ENCODE peak calls at places on chromosomes 2 and 18, in nine cellular contexts. I is astrocyte of the cerebellum; U is glutamatergic neuron; Q is CD8-positive, alpha-beta T cell; F is heart right ventricle; N is astrocyte of the spinal cord; W is GM12865; J is A549; D is pancreas. E is an unnamed sample.

GRCh38 chr18:24136967-24137373 is 1.9 kb upstream of the CABYR start:
- DNase-seq in Q (no peak), U (no peak), F (no peak), I (no peak), W (peak), J (no peak), N (no peak), D (no peak), E (no peak)

GRCh38 chr2:196592912-196593881 is 46.3 kb upstream of the CCDC150 start:
- DNase-seq in U (peak), Q (no peak), I (no peak), W (peak), N (peak), D (peak), J (peak), F (peak), E (peak)

GRCh38 chr18:36503477-36503876 is 206.0 kb downstream of the FHOD3 start:
- DNase-seq in N (no peak), D (no peak), I (no peak), F (no peak), J (no peak), W (no peak), U (no peak), Q (no peak), E (no peak)

GRCh38 chr2:149765636-149766035 is 178.1 kb upstream of the MMADHC start:
- DNase-seq in W (no peak), J (no peak), N (no peak), I (no peak), D (no peak), F (no peak), U (no peak), Q (no peak), E (no peak)

GRCh38 chr2:140565756-140566155 is 1565.1 kb downstream of the LRP1B start:
- DNase-seq in J (no peak), D (no peak), F (no peak), W (no peak), N (no peak), U (no peak), Q (no peak), I (no peak), E (no peak)

GRCh38 chr2:75556679-75557366 is 3.9 kb downstream of the EVA1A start:
- DNase-seq in F (no peak), N (peak), Q (no peak), J (no peak), D (no peak), W (no peak), U (no peak), I (no peak), E (no peak)

GRCh38 chr2:40488101-40488598 is 36.3 kb upstream of the SLC8A1 start:
- DNase-seq in Q (no peak), J (peak), N (peak), I (no peak), U (no peak), D (no peak), F (no peak), W (no peak), E (no peak)

GRCh38 chr2:235458839-235459273 is 35.0 kb upstream of the AGAP1 start:
- DNase-seq in W (no peak), D (peak), U (no peak), I (no peak), Q (no peak), N (no peak), J (no peak), F (peak), E (no peak)

GRCh38 chr2:208370881-208371633 is 35.5 kb upstream of the PTH2R start:
- DNase-seq in U (no peak), Q (no peak), I (no peak), D (no peak), J (no peak), N (no peak), F (no peak), W (no peak), E (no peak)

GRCh38 chr2:10305254-10305635 is 2.5 kb downstream of the HPCAL1 start:
- DNase-seq in N (peak), J (no peak), D (no peak), U (no peak), I (no peak), Q (no peak), W (no peak), F (no peak), E (no peak)

GRCh38 chr2:216742411-216742810 is 47.1 kb upstream of the IGFBP5 start:
- DNase-seq in D (no peak), U (no peak), N (no peak), Q (no peak), W (no peak), F (peak), J (no peak), I (no peak), E (no peak)

DNA sequence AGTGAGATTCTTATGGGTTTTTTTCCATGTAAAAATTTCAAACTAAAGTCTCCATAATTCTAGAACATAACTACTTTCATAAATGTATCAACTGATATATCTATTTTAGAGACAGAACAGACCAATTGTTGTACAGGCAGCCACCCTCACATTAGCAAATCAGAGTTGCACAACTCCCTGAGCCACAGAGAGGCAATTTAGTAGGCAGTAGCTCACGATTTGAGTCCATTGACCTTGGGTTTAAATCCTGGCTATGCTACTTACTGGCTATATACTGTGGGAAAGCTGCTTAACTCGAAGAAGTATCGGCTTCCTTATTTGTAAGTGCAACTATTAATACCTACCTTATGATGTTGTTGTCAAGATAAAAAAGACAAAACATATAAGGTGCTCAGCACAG is 16.2 kb downstream of the MTIF2 start:
- DNase-seq in I (no peak), Q (no peak), D (no peak), W (no peak), U (no peak), N (no peak), J (no peak), F (no peak), E (no peak)
- TF ChIP-seq CTCF in I (no peak), Q (no peak), D (no peak), W (no peak), U (no peak), N (no peak), J (no peak), F (no peak), E (no peak)

DNA sequence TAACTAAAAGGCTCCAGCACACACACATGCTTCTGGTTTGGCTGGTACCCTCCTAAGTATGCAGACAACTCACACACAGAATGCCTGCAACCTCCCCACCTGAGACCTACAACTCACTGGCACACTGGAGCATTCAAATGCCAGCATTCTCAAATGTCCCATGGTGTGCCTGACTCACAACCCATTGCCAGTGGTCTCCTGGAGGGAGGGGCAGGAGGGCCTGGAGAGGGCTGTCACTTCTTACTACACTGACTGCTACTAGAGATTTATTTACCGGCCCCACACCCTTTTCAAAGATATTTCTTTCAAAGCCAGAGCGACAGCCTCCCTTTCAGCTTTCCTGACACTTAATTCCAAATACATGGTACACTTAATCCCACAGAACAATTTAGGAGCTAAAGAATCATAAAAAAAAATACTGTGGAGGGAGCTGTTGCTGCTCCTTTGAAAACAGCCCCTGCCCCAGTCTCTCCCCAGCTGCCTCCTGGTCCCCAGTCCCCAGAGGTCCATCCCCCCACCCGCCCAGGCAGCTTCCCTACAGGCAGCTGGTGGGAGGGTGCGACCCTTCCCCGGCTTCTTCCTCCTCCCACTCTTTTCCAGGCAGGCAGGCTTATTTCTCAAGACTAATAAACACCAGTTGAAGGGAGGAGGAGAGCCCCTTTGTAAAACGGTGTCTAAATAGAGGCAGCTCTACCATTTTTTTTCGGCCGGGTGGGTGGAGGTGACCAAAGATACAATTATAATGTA is 129.1 kb upstream of the SMAD2 start:
- DNase-seq in I (no peak), F (no peak), W (no peak), J (no peak), Q (no peak), U (no peak), D (no peak), N (no peak), E (no peak)
- TF ChIP-seq CTCF in I (no peak), F (no peak), W (no peak), J (no peak), Q (no peak), U (no peak), D (no peak), N (no peak), E (no peak)

DNA sequence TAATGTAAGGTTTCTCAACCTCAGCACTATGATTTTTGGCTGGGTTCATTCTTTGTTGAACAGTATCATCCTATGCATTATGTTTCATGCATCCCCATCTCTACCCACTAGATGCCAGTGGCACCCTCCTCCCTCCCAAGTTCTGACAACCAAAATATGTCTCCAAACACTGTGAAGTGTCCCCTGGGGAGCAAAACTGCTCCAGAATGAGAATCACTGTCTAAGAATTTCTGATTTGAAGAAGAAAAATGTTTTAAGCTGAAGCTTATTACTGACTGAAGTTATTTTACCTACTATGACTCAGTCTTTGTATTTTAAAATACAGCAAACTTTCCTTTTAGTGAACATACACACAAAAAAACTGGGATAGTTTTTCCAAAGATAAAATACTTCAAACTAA is 3.4 kb downstream of the THADA start:
- DNase-seq in I (no peak), J (no peak), U (no peak), Q (no peak), F (no peak), D (no peak), N (peak), W (no peak), E (no peak)
- TF ChIP-seq CTCF in I (no peak), J (no peak), U (no peak), Q (no peak), F (no peak), D (no peak), N (peak), W (no peak), E (no peak)

DNA sequence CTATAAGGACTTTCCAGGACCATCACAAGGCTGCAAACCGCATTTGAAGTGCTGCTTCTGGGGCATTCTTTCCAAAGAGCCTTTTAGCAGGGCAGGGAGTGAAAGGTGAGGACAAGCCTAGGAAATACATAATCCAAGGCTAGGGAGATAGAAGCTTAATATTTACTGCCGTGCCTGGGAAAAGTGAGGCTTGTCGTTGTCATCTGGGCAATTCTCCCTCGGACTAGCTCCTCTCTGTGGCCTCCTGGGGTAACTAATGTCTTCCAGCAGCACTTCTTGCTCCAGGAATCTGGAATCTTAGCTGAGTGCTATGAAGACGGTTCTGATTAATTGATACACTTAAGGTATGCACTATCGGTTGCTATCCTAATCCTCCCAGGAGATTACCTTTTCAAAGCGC is 69.3 kb upstream of the ATL2 start:
- DNase-seq in U (no peak), I (no peak), Q (no peak), J (no peak), N (no peak), F (no peak), D (no peak), W (no peak), E (no peak)
- TF ChIP-seq CTCF in U (no peak), I (no peak), Q (no peak), J (peak), N (no peak), F (peak), D (no peak), W (no peak), E (no peak)

GRCh38 chr2:205774028-205774427 is 91.7 kb downstream of the NRP2 start:
- DNase-seq in F (no peak), N (no peak), W (no peak), D (no peak), I (no peak), J (no peak), U (no peak), Q (no peak), E (no peak)

GRCh38 chr2:205775091-205775876 is 93.0 kb downstream of the NRP2 start:
- DNase-seq in I (no peak), N (peak), D (no peak), W (peak), F (no peak), U (no peak), Q (no peak), J (no peak), E (no peak)

GRCh38 chr2:205776720-205777119 is 94.4 kb downstream of the NRP2 start:
- DNase-seq in J (no peak), I (no peak), D (no peak), N (no peak), Q (no peak), F (no peak), W (no peak), U (no peak), E (no peak)

GRCh38 chr2:205778326-205778725 is 96.0 kb downstream of the NRP2 start:
- DNase-seq in F (no peak), Q (no peak), W (no peak), U (no peak), D (no peak), N (no peak), I (no peak), J (no peak), E (no peak)

GRCh38 chr2:205776139-205776538 is 93.8 kb downstream of the NRP2 start:
- DNase-seq in W (peak), D (peak), I (no peak), N (no peak), J (no peak), U (peak), F (peak), Q (no peak), E (peak)
- TF ChIP-seq CTCF in W (peak), D (peak), I (peak), N (peak), J (peak), U (peak), F (peak), Q (no peak), E (peak)

GRCh38 chr2:226984461-226985226 is 148.8 kb downstream of the RHBDD1 start:
- DNase-seq in D (no peak), F (no peak), N (no peak), Q (no peak), U (no peak), W (peak), I (no peak), J (no peak), E (peak)

GRCh38 chr2:226983891-226984290 is 148.0 kb downstream of the RHBDD1 start:
- DNase-seq in D (no peak), F (no peak), J (no peak), U (no peak), W (no peak), I (no peak), N (no peak), Q (no peak), E (no peak)

GRCh38 chr2:226981731-226982373 is 146.0 kb downstream of the RHBDD1 start:
- DNase-seq in W (no peak), F (no peak), N (no peak), I (no peak), D (no peak), U (no peak), Q (no peak), J (no peak), E (no peak)

GRCh38 chr2:226985227-226985946 is 149.5 kb downstream of the RHBDD1 start:
- DNase-seq in U (no peak), D (no peak), I (peak), F (no peak), Q (no peak), J (peak), W (peak), N (peak), E (no peak)
- TF ChIP-seq CTCF in U (peak), D (peak), I (peak), F (peak), Q (peak), J (peak), W (peak), N (peak), E (peak)

DNA sequence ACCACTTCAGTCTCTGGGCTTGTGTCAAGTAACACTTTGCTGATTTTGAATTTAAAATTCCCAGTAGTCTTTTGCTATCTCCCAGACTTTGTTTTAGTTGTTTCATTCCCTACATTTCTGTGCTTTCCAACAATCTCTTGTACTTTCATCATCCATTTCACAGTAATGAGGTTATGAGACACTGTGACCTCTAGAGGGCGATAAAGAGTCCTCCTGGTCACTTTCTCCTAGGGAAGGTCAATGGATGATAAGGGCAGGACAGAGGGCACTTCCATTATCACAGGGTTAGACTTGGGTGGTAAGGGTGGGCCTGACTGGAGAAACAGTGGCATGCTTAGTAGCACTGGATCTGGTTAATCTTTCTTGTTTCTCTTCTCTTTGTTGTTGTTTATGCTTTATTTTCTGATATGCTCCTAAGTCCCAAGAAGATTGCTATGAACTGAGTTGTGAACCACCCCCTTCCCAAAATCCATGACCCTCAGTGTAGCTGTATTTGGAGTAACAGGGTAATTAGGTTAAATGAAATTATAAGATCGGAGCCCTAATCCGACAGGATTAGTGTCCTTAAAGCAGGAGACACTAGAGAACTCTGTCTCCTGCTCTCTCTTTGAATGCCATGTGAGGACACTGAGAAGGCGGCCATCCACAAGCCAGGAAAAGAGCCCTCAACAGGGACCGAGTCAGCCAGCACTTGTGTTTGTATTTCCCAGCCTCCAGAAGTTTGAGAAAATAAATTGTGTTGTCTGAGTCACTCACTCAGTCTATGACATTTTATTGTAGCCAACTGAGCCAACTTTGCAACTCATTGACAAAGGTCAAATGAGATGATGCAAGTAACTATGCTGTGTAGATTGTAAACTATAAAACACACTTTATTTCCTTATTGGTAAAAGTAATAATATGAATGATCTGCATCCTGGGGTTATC is 779.2 kb downstream of the CNTNAP5 start:
- DNase-seq in D (no peak), W (peak), Q (no peak), N (no peak), U (no peak), I (no peak), J (peak), F (no peak), E (peak)
- TF ChIP-seq CTCF in D (peak), W (peak), Q (peak), N (peak), U (peak), I (peak), J (peak), F (peak), E (peak)

DNA sequence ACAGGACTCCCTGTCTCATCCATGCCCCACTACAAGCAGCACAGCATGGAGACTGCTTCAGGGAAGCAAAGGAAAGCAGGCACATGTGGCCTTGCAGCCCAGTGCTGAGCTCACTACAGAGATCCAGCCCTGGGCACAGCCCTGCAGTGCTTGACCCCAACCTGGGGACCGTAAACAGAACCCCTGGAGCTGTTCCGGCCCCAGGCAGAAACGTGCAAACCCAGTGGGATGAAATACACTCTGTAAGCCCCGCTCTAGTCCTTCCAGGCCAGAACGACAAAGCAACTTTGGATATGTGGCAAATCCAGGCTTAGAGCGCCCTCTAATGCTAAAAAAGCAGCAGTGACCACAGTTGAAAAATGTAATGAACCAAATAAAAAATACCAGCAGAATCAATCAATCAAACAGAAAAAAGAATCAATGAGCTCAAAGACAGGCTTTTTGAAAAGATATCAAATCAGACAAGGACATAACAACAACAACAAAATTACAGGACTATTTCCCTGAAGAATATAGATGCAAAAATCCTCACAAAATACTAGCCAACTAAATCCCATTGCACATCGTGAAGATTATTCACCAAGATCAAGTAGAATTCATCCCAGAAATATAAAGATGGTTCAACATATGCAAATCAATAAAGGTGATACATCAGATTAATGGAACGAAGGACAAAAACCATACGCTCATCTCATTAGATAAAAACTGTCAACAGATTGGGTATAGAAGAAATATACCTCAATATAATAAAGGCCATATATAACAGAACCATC is 45.6 kb downstream of the ZNF519 start:
- DNase-seq in D (no peak), I (no peak), F (no peak), W (peak), N (peak), J (peak), Q (no peak), U (peak), E (peak)
- TF ChIP-seq CTCF in D (no peak), I (peak), F (peak), W (peak), N (peak), J (peak), Q (peak), U (peak), E (peak)

E was measured in GM10248.